ENCODE peak calls at places on chromosomes 16 and 17, in six cellular contexts. M is heart right ventricle; D is adrenal gland; L is HCT116; H is CD8-positive, alpha-beta T cell; N is K562. Q is an unnamed sample.
A peak's percentile ranks its signal among the peaks of the same experiment; 100 is the strongest.

GRCh38 chr17:66533572-66533971 is 231.2 kb downstream of the PRKCA start:
- DNase-seq in H (no peak), N (no peak), L (no peak), M (no peak), D (no peak), Q (no peak)

GRCh38 chr16:2147981-2148671 is at the start of gene RAB26:
- DNase-seq in M (peak; percentile 84), L (no peak), N (peak; percentile 86), D (peak; percentile 94), H (no peak), Q (peak; percentile 62)

GRCh38 chr17:48818361-48818841 is 1.4 kb upstream of the TTLL6 start:
- DNase-seq in D (no peak), N (no peak), M (no peak), L (no peak), H (no peak), Q (no peak)

GRCh38 chr17:63086483-63087185 is 120.6 kb downstream of the TANC2 start:
- DNase-seq in M (no peak), H (no peak), D (no peak), N (no peak), L (no peak), Q (no peak)

GRCh38 chr17:75877752-75878173 is 618 bp downstream of the TRIM47 start:
- DNase-seq in H (peak; percentile 63), D (peak; percentile 72), M (peak; percentile 77), N (peak; percentile 65), L (no peak), Q (no peak)

GRCh38 chr17:9269350-9270035 is 248.2 kb downstream of the NTN1 start:
- DNase-seq in N (no peak), L (no peak), M (no peak), D (no peak), H (no peak), Q (no peak)

GRCh38 chr17:63476857-63477470 is at the start of gene ACE:
- DNase-seq in H (no peak), D (peak; percentile 41), M (peak; percentile 45), L (no peak), N (peak; percentile 80), Q (no peak)

GRCh38 chr16:70428178-70428998 is 10.5 kb downstream of the ST3GAL2 start:
- DNase-seq in D (peak; percentile 99), L (peak; percentile 51), N (peak; percentile 90), H (no peak), M (peak; percentile 96), Q (peak; percentile 67)

DNA sequence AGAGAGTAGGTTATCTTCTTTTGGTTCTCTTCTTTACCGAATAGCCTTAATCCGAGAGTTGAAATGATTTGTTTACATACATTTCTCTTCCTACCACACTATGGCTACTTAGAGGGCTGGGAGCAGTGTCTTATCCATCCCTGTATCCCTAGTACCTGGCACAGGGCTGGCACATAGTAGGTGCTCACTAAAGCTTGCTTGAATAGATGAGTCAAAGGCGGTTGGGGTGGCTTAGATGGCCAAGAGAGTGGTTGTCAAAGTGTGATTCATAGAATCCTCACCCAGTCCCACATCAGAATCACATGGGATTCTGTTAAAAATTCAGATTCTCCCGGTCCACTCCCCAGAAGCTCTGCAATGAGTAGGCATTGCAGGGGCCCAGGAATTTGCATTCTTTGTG is 11.1 kb downstream of the CHAD start:
- DNase-seq in D (no peak), N (no peak), L (no peak), H (no peak), M (no peak), Q (no peak)
- H3K27ac ChIP-seq in D (no peak overlapping the region), N (no peak overlapping the region), L (no peak overlapping the region), H (no peak overlapping the region), M (no peak overlapping the region), Q (no peak overlapping the region)

GRCh38 chr17:17149520-17150449 is 56.3 kb downstream of the PLD6 start:
- DNase-seq in M (no peak), H (no peak), N (no peak), D (no peak), L (no peak), Q (no peak)
- H3K27ac ChIP-seq in M (no peak overlapping the region), H (no peak overlapping the region), N (no peak overlapping the region), D (peak overlapping the region; percentile 54), L (no peak overlapping the region), Q (no peak overlapping the region)

GRCh38 chr17:57946798-57947358 is 8.3 kb downstream of the CUEDC1 start:
- DNase-seq in L (no peak), D (peak; percentile 44), N (no peak), M (peak; percentile 32), H (no peak), Q (no peak)
- H3K27ac ChIP-seq in L (peak overlapping the region; percentile 97), D (peak overlapping the region; percentile 96), N (no peak overlapping the region), M (peak overlapping the region; percentile 81), H (no peak overlapping the region), Q (peak overlapping the region; percentile 95)

GRCh38 chr16:88430185-88430523 is 22.9 kb upstream of the ZFPM1 start:
- DNase-seq in L (no peak), H (no peak), D (no peak), N (no peak), M (no peak), Q (no peak)
- H3K27ac ChIP-seq in L (no peak overlapping the region), H (no peak overlapping the region), D (peak overlapping the region; percentile 54), N (no peak overlapping the region), M (peak overlapping the region; percentile 59), Q (peak overlapping the region; percentile 30)

DNA sequence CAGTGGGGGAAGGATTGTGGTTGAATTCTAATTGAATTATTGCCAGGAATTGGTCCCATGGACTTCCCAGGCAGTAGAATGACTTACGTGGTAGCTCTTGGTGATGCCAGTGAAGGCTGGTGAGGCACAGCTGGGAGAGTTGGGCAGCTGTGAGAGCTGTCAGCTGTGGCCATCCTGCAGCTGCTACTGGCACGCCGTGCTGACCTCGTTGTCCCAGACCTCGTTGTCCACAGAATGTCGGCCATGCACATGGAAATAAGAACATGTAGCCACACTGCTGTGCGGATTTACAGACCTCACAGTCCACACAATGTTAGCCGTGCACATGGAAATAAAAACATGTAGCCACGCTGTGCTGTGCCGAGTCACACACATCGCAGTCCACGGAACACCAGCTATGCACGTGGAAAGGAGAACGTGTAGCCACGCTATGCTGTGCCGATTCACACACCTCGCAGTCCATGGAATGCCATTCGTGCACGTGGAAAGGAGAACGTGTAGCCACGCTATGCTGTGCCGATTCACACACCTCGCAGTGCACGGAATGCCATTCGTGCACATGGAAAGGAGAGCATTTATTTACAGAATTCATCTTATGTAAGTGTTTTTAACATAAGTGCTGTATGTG is 59.2 kb downstream of the BANP start:
- DNase-seq in H (no peak), M (no peak), D (no peak), N (no peak), L (no peak), Q (no peak)
- H3K27ac ChIP-seq in H (no peak overlapping the region), M (no peak overlapping the region), D (no peak overlapping the region), N (no peak overlapping the region), L (no peak overlapping the region), Q (no peak overlapping the region)

Q was measured in caudate nucleus.